ENCODE peak calls at places on chromosomes 2 and 18, in ten cellular contexts. N is breast epithelium, O is sigmoid colon, J is AG10803, V is PC-3, F is psoas muscle, M is hepatocyte, R is WERI-Rb-1, D is fibroblast of mammary gland, C is SK-N-SH. X is an unnamed sample.

GRCh38 chr2:155708052-155708451 is 624.5 kb downstream of the NR4A2 start:
- DNase-seq in N (no peak), O (no peak), J (no peak), V (peak; percentile 20), F (no peak), M (no peak), R (peak; percentile 18), D (no peak), C (no peak), X (no peak)

GRCh38 chr18:46278481-46279465 is 174.6 kb downstream of the HAUS1 start:
- DNase-seq in N (no peak), O (no peak), J (peak; percentile 77), V (peak; percentile 25), F (no peak), M (no peak), R (no peak), D (peak; percentile 72), C (no peak), X (no peak)

GRCh38 chr2:105443610-105444598 is 45.1 kb upstream of the FHL2 start:
- DNase-seq in N (no peak), O (no peak), J (no peak), V (peak; percentile 30), F (no peak), M (peak; percentile 25), R (no peak), D (no peak), C (no peak), X (no peak)

GRCh38 chr2:221999702-222000101 is 299.1 kb downstream of the PAX3 start:
- DNase-seq in N (no peak), O (no peak), J (peak; percentile 28), V (peak; percentile 82), F (no peak), M (no peak), R (no peak), D (peak; percentile 93), C (no peak), X (peak; percentile 9)

GRCh38 chr2:176504431-176504830 is 235.2 kb downstream of the MTX2 start:
- DNase-seq in N (no peak), O (peak; percentile 71), J (peak; percentile 66), V (no peak), F (no peak), M (no peak), R (no peak), D (no peak), C (no peak), X (no peak)

GRCh38 chr2:240929364-240930095 is 23.4 kb downstream of the CROCC2 start:
- DNase-seq in N (peak; percentile 25), O (peak; percentile 57), J (no peak), V (no peak), F (peak; percentile 16), M (no peak), R (peak; percentile 5), D (no peak), C (peak; percentile 11), X (no peak)

GRCh38 chr18:77250501-77250925 is 865 bp downstream of the GALR1 start:
- DNase-seq in N (no peak), O (no peak), J (no peak), V (no peak), F (no peak), M (no peak), R (no peak), D (no peak), C (peak; percentile 23), X (no peak)

GRCh38 chr18:64202229-64202835 is 53.4 kb upstream of the LINC00305 start:
- DNase-seq in N (no peak), O (no peak), J (no peak), V (no peak), F (no peak), M (peak; percentile 9), R (no peak), D (no peak), C (no peak), X (no peak)

GRCh38 chr2:240981273-240981672 is 17.1 kb upstream of the SNED1 start:
- DNase-seq in N (no peak), O (no peak), J (peak; percentile 64), V (no peak), F (no peak), M (no peak), R (no peak), D (peak; percentile 69), C (no peak), X (no peak)

GRCh38 chr2:154620490-154620889 is 78.0 kb upstream of the KCNJ3 start:
- DNase-seq in N (no peak), O (no peak), J (no peak), V (no peak), F (no peak), M (no peak), R (no peak), D (no peak), C (no peak), X (no peak)

GRCh38 chr18:67520276-67521035 is 3.9 kb upstream of the DSEL start:
- DNase-seq in N (no peak), O (peak; percentile 69), J (peak; percentile 96), V (no peak), F (no peak), M (no peak), R (no peak), D (peak; percentile 91), C (no peak), X (peak; percentile 46)

GRCh38 chr2:144701259-144701658 is 181.3 kb upstream of the ZEB2 start:
- DNase-seq in N (no peak), O (no peak), J (no peak), V (no peak), F (no peak), M (no peak), R (no peak), D (no peak), C (no peak), X (no peak)

GRCh38 chr2:144704696-144705095 is 184.8 kb upstream of the ZEB2 start:
- DNase-seq in N (no peak), O (no peak), J (no peak), V (no peak), F (no peak), M (no peak), R (no peak), D (no peak), C (no peak), X (no peak)

GRCh38 chr2:144705328-144706245 is 185.7 kb upstream of the ZEB2 start:
- DNase-seq in N (no peak), O (no peak), J (peak; percentile 35), V (no peak), F (no peak), M (no peak), R (no peak), D (peak; percentile 64), C (no peak), X (no peak)

GRCh38 chr2:144702051-144702450 is 182.1 kb upstream of the ZEB2 start:
- DNase-seq in N (no peak), O (no peak), J (no peak), V (no peak), F (no peak), M (no peak), R (no peak), D (no peak), C (no peak), X (no peak)

DNA sequence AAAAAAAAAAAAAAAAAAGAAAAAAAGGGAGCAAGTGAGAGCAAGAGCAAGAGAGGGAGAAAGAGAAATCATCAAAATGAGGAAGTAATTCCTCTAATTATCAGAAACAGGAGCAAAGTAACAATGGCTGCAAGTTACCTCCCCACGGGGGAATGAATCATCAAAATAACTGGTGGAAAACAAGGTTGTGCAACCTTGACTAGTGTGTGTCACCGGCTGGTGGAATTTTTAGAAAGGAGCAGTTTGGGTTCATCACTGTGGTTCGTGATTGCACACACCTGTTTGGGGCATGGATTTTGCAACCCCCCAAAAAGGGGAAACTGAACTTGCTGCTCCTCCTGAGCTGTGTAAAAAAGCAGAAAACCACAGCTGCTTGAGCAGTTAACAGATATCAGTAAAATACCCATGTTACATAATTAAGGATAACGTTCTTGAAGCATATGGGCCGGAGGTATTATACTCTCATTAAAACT is 184.0 kb upstream of the ZEB2 start:
- DNase-seq in N (no peak), O (peak; percentile 70), J (peak; percentile 74), V (peak; percentile 78), F (peak; percentile 34), M (peak; percentile 38), R (no peak), D (peak; percentile 90), C (no peak), X (peak; percentile 9)
- H3K4me3 ChIP-seq in N (no peak overlapping the region), O (no peak overlapping the region), J (no peak overlapping the region), V (no peak overlapping the region), F (no peak overlapping the region), M (no peak overlapping the region), R (no peak overlapping the region), D (no peak overlapping the region), C (no peak overlapping the region), X (no peak overlapping the region)

DNA sequence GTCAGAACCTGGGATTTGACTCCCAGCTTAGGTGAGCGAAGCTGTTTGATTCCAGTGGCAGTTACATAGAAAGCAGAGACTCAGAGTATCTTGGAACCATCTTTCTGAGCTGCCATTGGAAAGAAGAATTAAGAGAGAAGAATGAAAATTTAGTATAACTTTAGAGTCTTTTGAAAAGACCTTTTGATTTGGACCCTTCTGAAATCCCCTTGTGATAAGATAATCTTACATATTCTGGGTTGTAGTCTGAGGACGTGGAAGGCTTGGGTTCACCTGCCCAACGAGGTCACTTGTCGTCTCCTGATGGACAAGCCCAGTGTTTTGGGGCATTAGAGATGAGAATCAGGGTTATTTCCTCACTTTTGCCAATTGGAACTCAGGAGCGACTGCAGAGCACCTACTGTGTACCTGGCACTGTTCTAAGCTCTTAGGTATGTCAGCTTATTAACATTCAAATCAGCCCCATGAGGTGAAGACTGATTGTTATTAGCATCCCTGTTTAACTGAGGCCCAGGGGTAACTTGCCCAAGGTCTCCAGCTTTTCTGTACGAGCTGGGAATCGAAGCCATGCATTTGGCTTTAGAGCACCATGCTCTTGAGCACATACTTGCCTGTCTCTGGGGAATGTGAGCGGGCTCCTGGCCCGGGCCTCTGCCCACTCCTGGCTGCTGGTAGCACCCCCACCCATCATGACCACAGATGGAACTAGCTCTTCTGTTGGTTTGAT is 2.9 kb downstream of the HK2 start:
- DNase-seq in N (no peak), O (no peak), J (peak; percentile 6), V (no peak), F (no peak), M (no peak), R (no peak), D (no peak), C (no peak), X (no peak)
- TF ChIP-seq CTCF in N (no peak), O (no peak), J (no peak), V (peak; percentile 20), F (no peak), M (no peak), R (no peak), D (no peak), C (peak; percentile 1), X (no peak)

GRCh38 chr2:63663013-63663864 is 74.5 kb downstream of the MDH1 start:
- DNase-seq in N (no peak), O (no peak), J (no peak), V (no peak), F (no peak), M (no peak), R (no peak), D (no peak), C (no peak), X (no peak)
- H3K4me3 ChIP-seq in N (no peak overlapping the region), O (no peak overlapping the region), J (no peak overlapping the region), V (no peak overlapping the region), F (no peak overlapping the region), M (no peak overlapping the region), R (no peak overlapping the region), D (no peak overlapping the region), C (no peak overlapping the region), X (no peak overlapping the region)

DNA sequence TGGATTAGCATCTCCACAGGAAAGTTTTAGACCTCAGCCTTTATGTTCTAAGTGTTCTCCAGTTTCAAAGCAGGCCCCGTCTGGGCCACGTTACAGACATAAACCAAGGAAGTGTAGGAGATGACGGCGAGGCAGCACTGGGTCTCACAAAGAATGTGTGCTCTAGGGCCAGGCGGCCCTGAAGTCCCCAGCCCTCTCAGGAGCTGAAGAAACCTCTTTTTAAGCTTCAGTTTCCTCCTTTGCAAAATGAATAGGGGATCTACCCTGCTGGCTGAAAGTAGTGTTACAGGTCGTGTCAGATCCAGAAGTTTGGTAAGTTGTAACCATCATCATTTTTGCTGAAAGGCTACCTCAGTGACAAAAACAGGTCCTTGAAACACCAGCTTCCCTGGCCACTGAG is 81.7 kb downstream of the SPRED2 start:
- DNase-seq in N (no peak), O (no peak), J (no peak), V (no peak), F (no peak), M (no peak), R (no peak), D (no peak), C (no peak), X (no peak)
- TF ChIP-seq CTCF in N (no peak), O (peak; percentile 15), J (peak; percentile 46), V (peak; percentile 44), F (no peak), M (peak; percentile 23), R (peak; percentile 30), D (peak; percentile 37), C (peak; percentile 35), X (peak; percentile 18)

X was measured in AG04449.